ENCODE peak calls at places on chromosomes 5 and 9, in four cellular contexts. O, D, K and B are unnamed samples.

GRCh38 chr9:974993-975739 is 1.3 kb upstream of the DMRT3 start:
- DNase-seq in K (no peak), D (no peak), O (peak), B (no peak)

GRCh38 chr5:74251106-74252032 is 389.2 kb downstream of the ENC1 start:
- DNase-seq in K (peak), O (no peak), D (no peak), B (no peak)

GRCh38 chr9:132144708-132145365 is 17.0 kb upstream of the NTNG2 start:
- DNase-seq in K (peak), O (no peak), D (no peak), B (no peak)

GRCh38 chr5:40437452-40437861 is 242.3 kb upstream of the PTGER4 start:
- DNase-seq in O (no peak), K (no peak), D (no peak), B (no peak)

GRCh38 chr9:131671150-131671549 is 68.7 kb downstream of the RAPGEF1 start:
- DNase-seq in K (no peak), O (no peak), D (no peak), B (no peak)

GRCh38 chr9:93267091-93267541 is 83.2 kb downstream of the WNK2 start:
- DNase-seq in K (no peak), D (no peak), O (no peak), B (peak)

GRCh38 chr9:121321039-121321503 is 49.0 kb downstream of the STOM start:
- DNase-seq in O (no peak), K (no peak), D (no peak), B (no peak)

GRCh38 chr5:61082516-61083280 is 79.6 kb downstream of the SMIM15 start:
- DNase-seq in K (no peak), O (no peak), D (no peak), B (no peak)

GRCh38 chr5:39138182-39138487 is 63.9 kb upstream of the RICTOR start:
- DNase-seq in O (no peak), K (peak), D (no peak), B (no peak)

GRCh38 chr5:25327173-25327572 is 682.4 kb upstream of the CDH10 start:
- DNase-seq in K (no peak), O (no peak), D (no peak), B (no peak)

GRCh38 chr9:109889456-109889855 is 109.5 kb downstream of the PALM2AKAP2 start:
- DNase-seq in O (no peak), D (no peak), K (no peak), B (no peak)

GRCh38 chr9:95724253-95724991 is 151.1 kb upstream of the ERCC6L2 start:
- DNase-seq in K (no peak), O (no peak), D (peak), B (no peak)

GRCh38 chr5:72141440-72142271 is 34.4 kb downstream of the MAP1B start:
- DNase-seq in D (no peak), K (no peak), O (no peak), B (no peak)

GRCh38 chr9:138060365-138060764 is 182.8 kb downstream of the CACNA1B start:
- DNase-seq in O (no peak), K (no peak), D (no peak), B (no peak)

GRCh38 chr5:173789031-173789920 is 98.9 kb upstream of the CPEB4 start:
- DNase-seq in D (no peak), O (no peak), K (no peak), B (no peak)

GRCh38 chr9:132114102-132114707 is 34.5 kb upstream of the MED27 start:
- DNase-seq in O (peak), D (no peak), K (peak), B (no peak)

GRCh38 chr5:141816598-141817399 is 61.4 kb downstream of the PCDH1 start:
- DNase-seq in D (no peak), K (peak), O (peak), B (no peak)

GRCh38 chr5:132445640-132445923 is 45.0 kb downstream of the IRF1 start:
- DNase-seq in K (no peak), O (no peak), D (no peak), B (no peak)

GRCh38 chr9:127149463-127150390 is 27.3 kb upstream of the ANGPTL2 start:
- DNase-seq in O (no peak), D (no peak), K (no peak), B (no peak)

GRCh38 chr9:17216011-17216410 is 81.2 kb downstream of the CNTLN start:
- DNase-seq in K (no peak), D (no peak), O (no peak), B (no peak)

GRCh38 chr9:91711755-91712591 is 238.1 kb downstream of the ROR2 start:
- DNase-seq in O (no peak), K (peak), D (peak), B (no peak)

GRCh38 chr5:123559434-123559775 is 47.4 kb downstream of the CSNK1G3 start:
- DNase-seq in K (no peak), O (no peak), D (no peak), B (no peak)

GRCh38 chr5:71456362-71456743 is 902 bp downstream of the BDP1 start:
- DNase-seq in D (no peak), O (no peak), K (no peak), B (no peak)

GRCh38 chr5:131413605-131414559 is 150.0 kb downstream of the CDC42SE2 start:
- DNase-seq in D (peak), O (no peak), K (no peak), B (no peak)

GRCh38 chr9:107883496-107884120 is 394.0 kb upstream of the KLF4 start:
- DNase-seq in O (no peak), K (no peak), D (no peak), B (no peak)

GRCh38 chr9:21605489-21605931 is 123.4 kb upstream of the IFNE start:
- DNase-seq in K (no peak), D (no peak), O (no peak), B (no peak)

GRCh38 chr5:176167800-176168199 is 70.4 kb upstream of the SIMC1 start:
- DNase-seq in K (no peak), D (no peak), O (no peak), B (no peak)

GRCh38 chr5:145180341-145180740 is 654.8 kb downstream of the PRELID2 start:
- DNase-seq in D (no peak), O (no peak), K (no peak), B (no peak)

GRCh38 chr5:138245717-138246116 is 28.7 kb downstream of the GFRA3 start:
- DNase-seq in O (peak), K (peak), D (no peak), B (no peak)

GRCh38 chr5:163913548-163913947 is 408.1 kb downstream of the MAT2B start:
- DNase-seq in D (no peak), K (no peak), O (no peak), B (no peak)

GRCh38 chr9:134014946-134015345 is 10.3 kb upstream of the BRD3OS start:
- DNase-seq in K (no peak), D (no peak), O (no peak), B (no peak)

GRCh38 chr5:150619359-150620230 is 20.9 kb upstream of the SYNPO start:
- DNase-seq in K (no peak), O (no peak), D (no peak), B (no peak)

GRCh38 chr9:135714242-135715055 is 12.5 kb downstream of the KCNT1 start:
- DNase-seq in K (no peak), O (peak), D (no peak), B (peak)

GRCh38 chr9:6557883-6558282 is 87.6 kb downstream of the GLDC start:
- DNase-seq in K (no peak), D (no peak), O (no peak), B (peak)

GRCh38 chr5:32443145-32443540 is 1.4 kb downstream of the ZFR start:
- DNase-seq in O (no peak), D (peak), K (no peak), B (peak)

GRCh38 chr5:84383296-84383815 is 1.3 kb downstream of the EDIL3 start:
- DNase-seq in K (no peak), O (no peak), D (no peak), B (no peak)
- TF ChIP-seq USF1 in K (no peak), O (no peak), D (no peak), B (no peak)

GRCh38 chr5:56310711-56311204 is 77.6 kb upstream of the ANKRD55 start:
- DNase-seq in O (no peak), D (no peak), K (peak), B (peak)
- TF ChIP-seq USF1 in O (no peak), D (no peak), K (no peak), B (no peak)

DNA sequence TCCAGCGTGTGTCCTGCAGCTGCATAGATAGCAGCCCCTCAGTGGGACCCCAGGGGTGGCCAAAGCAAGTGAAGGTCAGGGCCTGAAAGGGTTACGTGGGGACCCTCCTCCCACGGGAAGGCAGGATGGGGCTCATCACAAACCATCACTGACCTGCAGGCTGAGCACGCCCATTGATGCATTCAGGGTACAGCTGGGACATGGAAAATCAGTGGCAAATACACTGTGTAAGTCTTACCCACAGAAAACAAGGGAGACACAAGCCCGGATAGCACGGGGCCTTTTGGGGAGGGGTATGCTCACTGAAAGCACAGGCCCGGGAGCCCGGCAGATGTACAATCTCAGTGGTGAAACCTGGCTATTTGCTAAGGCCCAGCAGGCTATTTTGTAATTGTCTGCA is 49.1 kb downstream of the SEMA4D start:
- DNase-seq in O (no peak), D (no peak), K (no peak), B (peak)
- TF ChIP-seq USF1 in O (no peak), D (no peak), K (no peak), B (no peak)

GRCh38 chr5:107955321-107955720 is 284.6 kb upstream of the EFNA5 start:
- DNase-seq in D (no peak), O (no peak), K (no peak), B (no peak)

GRCh38 chr5:107959573-107960279 is 289.0 kb upstream of the EFNA5 start:
- DNase-seq in O (no peak), K (no peak), D (no peak), B (no peak)

GRCh38 chr5:107957023-107957422 is 286.3 kb upstream of the EFNA5 start:
- DNase-seq in D (no peak), O (no peak), K (no peak), B (no peak)

GRCh38 chr5:107954254-107954653 is 283.5 kb upstream of the EFNA5 start:
- DNase-seq in D (no peak), O (no peak), K (no peak), B (no peak)

GRCh38 chr5:107958861-107959260 is 288.1 kb upstream of the EFNA5 start:
- DNase-seq in K (no peak), O (no peak), D (no peak), B (no peak)
- TF ChIP-seq USF1 in K (no peak), O (no peak), D (no peak), B (no peak)

DNA sequence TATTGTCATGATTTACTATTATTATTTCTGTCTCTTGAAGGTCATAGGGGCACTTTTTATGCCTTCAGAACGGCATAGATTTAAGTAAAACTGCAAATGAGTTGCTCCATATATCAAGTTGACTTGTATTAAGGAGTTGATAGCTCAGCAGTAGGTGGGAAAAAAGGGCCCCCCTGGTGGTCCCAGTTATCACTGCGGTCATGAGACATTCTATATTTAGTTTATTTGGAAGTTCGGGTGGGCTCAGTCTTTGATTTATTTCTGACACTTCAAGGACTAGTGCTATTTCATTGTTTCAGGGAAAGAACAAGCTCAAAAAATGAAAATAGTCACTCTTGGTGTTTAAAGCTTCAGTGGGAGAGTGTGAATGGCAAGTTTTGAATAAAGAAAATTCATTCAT is 159.3 kb downstream of the SLC24A2 start:
- DNase-seq in D (no peak), K (no peak), O (peak), B (peak)
- TF ChIP-seq USF1 in D (no peak), K (no peak), O (no peak), B (no peak)